ENCODE peak calls at places on chromosomes 13 and 19, in five cellular contexts. B, X, Z, W and E are unnamed samples.

GRCh38 chr13:81171065-81171647 is 830.2 kb upstream of the SPRY2 start:
- DNase-seq in B (no peak), X (no peak), Z (peak), W (no peak), E (peak)

GRCh38 chr19:15453091-15453498 is 3.3 kb upstream of the WIZ start:
- DNase-seq in B (no peak), Z (peak), X (no peak), W (no peak), E (no peak)

GRCh38 chr19:48338253-48338755 is 13.0 kb downstream of the EMP3 start:
- DNase-seq in B (no peak), X (no peak), Z (no peak), W (no peak), E (no peak)

GRCh38 chr13:21047591-21048282 is 13.6 kb downstream of the LATS2 start:
- DNase-seq in B (no peak), Z (no peak), W (no peak), X (no peak), E (no peak)

GRCh38 chr19:4380254-4380727 is 20.1 kb downstream of the SH3GL1 start:
- DNase-seq in W (peak), X (no peak), Z (peak), B (no peak), E (no peak)

GRCh38 chr13:106096661-106097092 is 438.8 kb downstream of the EFNB2 start:
- DNase-seq in X (no peak), Z (no peak), W (no peak), B (no peak), E (no peak)

GRCh38 chr13:37984357-37984756 is 114.8 kb upstream of the TRPC4 start:
- DNase-seq in W (no peak), Z (no peak), B (no peak), X (no peak), E (no peak)

GRCh38 chr13:25939961-25940687 is 111.7 kb downstream of the SHISA2 start:
- DNase-seq in B (no peak), X (no peak), Z (no peak), W (no peak), E (no peak)

GRCh38 chr19:33410915-33411401 is 37.4 kb downstream of the CEBPG start:
- DNase-seq in W (no peak), X (no peak), Z (no peak), B (no peak), E (no peak)

GRCh38 chr19:48895226-48895625 is 3.3 kb downstream of the TULP2 start:
- DNase-seq in X (no peak), Z (no peak), W (no peak), B (no peak), E (no peak)

GRCh38 chr19:57280165-57280912 is at the start of gene ZNF460:
- DNase-seq in Z (peak), W (peak), B (peak), X (peak), E (peak)

GRCh38 chr13:114063545-114064515 is 68.6 kb downstream of the RASA3 start:
- DNase-seq in W (peak), X (peak), B (no peak), Z (peak), E (no peak)
- TF ChIP-seq POLR2AphosphoS5 in W (peak), X (peak), B (no peak), Z (no peak), E (no peak)

GRCh38 chr13:49288458-49288857 is 40.7 kb downstream of the CDADC1 start:
- DNase-seq in Z (no peak), W (no peak), X (no peak), B (no peak), E (no peak)
- TF ChIP-seq POLR2AphosphoS5 in Z (no peak), W (no peak), X (no peak), B (no peak), E (no peak)

DNA sequence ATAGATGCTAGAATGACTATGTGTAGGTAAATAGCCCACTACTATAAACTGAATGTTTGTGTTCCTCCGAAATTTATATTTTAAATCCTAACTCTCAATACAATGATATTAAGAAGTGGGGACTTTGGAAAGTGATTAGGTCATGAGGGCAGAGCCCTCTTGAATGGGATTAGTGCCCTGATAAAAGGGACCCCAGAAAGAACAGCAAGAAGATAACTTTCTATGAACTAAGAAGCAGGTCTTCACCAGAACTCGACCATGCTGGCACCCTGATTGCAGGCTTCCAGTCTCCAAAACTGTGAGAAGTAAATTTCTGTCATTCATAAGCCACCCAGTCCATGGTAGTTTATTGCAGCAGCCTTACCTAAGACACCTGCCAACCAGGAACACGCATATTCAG is 33.9 kb downstream of the OXGR1 start:
- DNase-seq in X (no peak), B (no peak), W (no peak), Z (no peak), E (no peak)
- TF ChIP-seq POLR2AphosphoS5 in X (no peak), B (no peak), W (no peak), Z (no peak), E (no peak)

GRCh38 chr13:95155093-95155492 is 146.2 kb downstream of the ABCC4 start:
- DNase-seq in Z (no peak), W (no peak), X (no peak), B (no peak), E (no peak)

GRCh38 chr13:95153647-95154405 is 147.4 kb downstream of the ABCC4 start:
- DNase-seq in X (no peak), W (no peak), B (no peak), Z (no peak), E (no peak)

GRCh38 chr13:95155504-95155903 is 145.7 kb downstream of the ABCC4 start:
- DNase-seq in Z (no peak), X (no peak), B (no peak), W (no peak), E (no peak)

GRCh38 chr13:95156208-95156607 is 145.0 kb downstream of the ABCC4 start:
- DNase-seq in X (no peak), B (no peak), Z (peak), W (no peak), E (no peak)

GRCh38 chr13:95154441-95154886 is 146.8 kb downstream of the ABCC4 start:
- DNase-seq in X (no peak), W (no peak), B (no peak), Z (no peak), E (no peak)
- TF ChIP-seq POLR2AphosphoS5 in X (no peak), W (no peak), B (no peak), Z (no peak), E (no peak)

GRCh38 chr13:46479286-46479685 is 73.7 kb upstream of the LRCH1 start:
- DNase-seq in Z (no peak), B (no peak), X (no peak), W (no peak), E (no peak)

GRCh38 chr13:46476174-46476573 is 76.8 kb upstream of the LRCH1 start:
- DNase-seq in B (no peak), W (no peak), Z (no peak), X (no peak), E (no peak)

GRCh38 chr13:46479691-46480090 is 73.3 kb upstream of the LRCH1 start:
- DNase-seq in W (no peak), Z (no peak), X (no peak), B (no peak), E (no peak)

GRCh38 chr13:46478641-46479040 is 74.3 kb upstream of the LRCH1 start:
- DNase-seq in W (no peak), X (no peak), Z (no peak), B (no peak), E (no peak)

DNA sequence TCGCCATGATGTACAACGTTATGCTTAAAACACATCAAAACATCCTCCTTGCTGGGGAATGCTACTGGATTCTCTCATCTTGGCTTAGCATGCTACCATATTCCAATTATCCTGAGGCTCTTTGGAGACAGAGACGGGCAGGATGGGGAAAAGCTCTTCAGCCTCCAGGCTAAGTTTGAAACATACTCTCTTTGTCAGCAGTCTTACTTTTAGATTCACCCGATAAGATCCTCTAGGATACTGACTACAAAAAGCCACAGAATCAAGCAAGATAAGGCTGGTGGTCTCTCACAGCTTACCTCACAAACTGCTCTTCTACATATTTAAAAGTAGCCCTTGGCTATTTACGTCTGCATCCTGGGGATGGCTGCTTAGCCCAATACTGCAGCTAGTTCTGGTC is 72.8 kb upstream of the LRCH1 start:
- DNase-seq in Z (no peak), W (no peak), X (no peak), B (no peak), E (no peak)
- TF ChIP-seq POLR2AphosphoS5 in Z (no peak), W (no peak), X (no peak), B (no peak), E (no peak)

DNA sequence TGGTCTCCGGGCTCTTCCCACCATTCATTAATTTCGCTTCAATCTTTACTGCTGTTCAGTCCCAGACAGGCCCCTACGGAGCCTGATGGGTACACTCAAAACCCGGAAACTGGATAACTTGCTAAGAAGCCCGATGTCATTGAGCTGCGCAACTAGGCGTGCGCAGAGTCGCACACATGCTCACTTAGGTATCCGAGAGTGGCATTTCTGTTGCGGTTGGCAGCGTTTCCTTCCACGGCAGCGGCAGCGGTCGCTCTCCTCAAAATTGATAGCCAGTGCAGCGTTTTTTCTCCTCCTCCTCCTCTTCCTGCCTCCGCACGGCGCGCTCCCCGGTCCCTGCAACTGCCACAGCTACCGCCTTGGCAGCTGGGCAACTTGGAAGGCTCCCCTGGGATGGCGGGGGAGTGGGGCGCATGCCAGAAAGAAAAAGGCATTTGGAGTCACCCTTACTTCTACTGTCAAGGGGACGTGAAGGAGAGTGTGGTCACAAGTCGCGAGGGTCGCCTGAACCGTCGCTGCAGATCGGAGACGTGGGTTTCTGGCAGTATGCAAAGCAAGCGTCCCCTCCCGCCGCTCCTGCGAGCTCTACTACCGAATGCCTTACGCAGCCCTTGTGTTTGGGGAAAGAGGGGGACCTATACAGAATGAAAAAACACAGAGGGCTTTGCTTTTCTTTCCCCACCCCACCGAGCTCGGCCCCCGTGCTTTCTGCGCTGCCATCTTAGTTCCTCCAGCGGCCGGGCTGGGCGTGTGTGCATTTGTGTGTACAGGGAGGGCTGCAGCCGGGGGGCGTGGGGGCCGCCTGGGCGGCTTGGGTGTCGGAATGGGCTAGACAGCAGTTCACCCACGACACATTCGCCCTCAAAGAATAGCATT is 2.5 kb upstream of the MYCBP2 start:
- DNase-seq in Z (peak), B (peak), W (peak), X (peak), E (peak)
- TF ChIP-seq POLR2AphosphoS5 in Z (peak), B (peak), W (peak), X (peak), E (no peak)

DNA sequence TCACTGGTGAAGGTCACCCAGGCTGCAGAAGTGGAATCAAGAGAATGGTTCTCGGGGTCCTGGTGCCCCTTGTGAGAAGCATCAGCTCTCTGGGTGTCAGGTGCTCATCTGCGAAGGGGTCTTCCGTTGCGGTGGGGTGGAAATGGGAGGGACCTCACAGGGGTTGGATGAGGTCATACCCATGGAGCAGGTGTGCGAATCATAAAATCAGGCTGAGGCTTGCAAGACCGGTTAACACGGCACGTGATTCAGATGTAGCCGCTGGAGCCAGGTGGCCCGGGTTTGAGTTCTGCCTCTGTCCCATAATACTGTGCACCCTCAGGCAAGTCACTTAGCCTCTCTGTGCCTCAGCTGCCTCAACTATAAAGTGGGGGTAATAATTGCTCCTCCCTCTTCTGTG is 3.9 kb upstream of the KLK15 start:
- DNase-seq in B (no peak), Z (no peak), W (peak), X (no peak), E (no peak)
- TF ChIP-seq POLR2AphosphoS5 in B (no peak), Z (no peak), W (no peak), X (no peak), E (no peak)